ENCODE peak calls at places on chromosomes 7 and 10, in eight cellular contexts. One of them, this sample, is unnamed.

GRCh38 chr7:55339033-55339995 is 25.8 kb upstream of the LANCL2 start:
- DNase-seq in cardiac fibroblast: no peak
- DNase-seq in choroid plexus epithelial cell: no peak
- DNase-seq in mesothelial cell of epicardium: no peak
- DNase-seq in right lobe of liver: no peak
- DNase-seq in NB4: no peak
- DNase-seq in Calu3: no peak
- DNase-seq in colonic mucosa: no peak
- DNase-seq in this sample: no peak

GRCh38 chr10:15245530-15245929 is 77.0 kb upstream of the NMT2 start:
- DNase-seq in cardiac fibroblast: no peak
- DNase-seq in colonic mucosa: no peak
- DNase-seq in mesothelial cell of epicardium: no peak
- DNase-seq in choroid plexus epithelial cell: peak
- DNase-seq in Calu3: no peak
- DNase-seq in right lobe of liver: no peak
- DNase-seq in NB4: peak
- DNase-seq in this sample: no peak

GRCh38 chr7:107035446-107035845 is 9.1 kb upstream of the PRKAR2B start:
- DNase-seq in NB4: peak
- DNase-seq in mesothelial cell of epicardium: no peak
- DNase-seq in right lobe of liver: no peak
- DNase-seq in colonic mucosa: no peak
- DNase-seq in Calu3: no peak
- DNase-seq in choroid plexus epithelial cell: peak
- DNase-seq in cardiac fibroblast: peak
- DNase-seq in this sample: peak

GRCh38 chr7:55903985-55904759 is 16.9 kb downstream of the ZNF713 start:
- DNase-seq in right lobe of liver: no peak
- DNase-seq in mesothelial cell of epicardium: no peak
- DNase-seq in Calu3: no peak
- DNase-seq in cardiac fibroblast: no peak
- DNase-seq in colonic mucosa: no peak
- DNase-seq in NB4: no peak
- DNase-seq in choroid plexus epithelial cell: no peak
- DNase-seq in this sample: no peak

GRCh38 chr7:132099163-132099562 is 477.1 kb downstream of the PLXNA4 start:
- DNase-seq in choroid plexus epithelial cell: no peak
- DNase-seq in mesothelial cell of epicardium: no peak
- DNase-seq in colonic mucosa: no peak
- DNase-seq in right lobe of liver: no peak
- DNase-seq in Calu3: no peak
- DNase-seq in NB4: no peak
- DNase-seq in cardiac fibroblast: no peak
- DNase-seq in this sample: no peak

GRCh38 chr10:132511092-132511491 is 26.5 kb upstream of the INPP5A start:
- DNase-seq in Calu3: no peak
- DNase-seq in right lobe of liver: no peak
- DNase-seq in cardiac fibroblast: no peak
- DNase-seq in NB4: no peak
- DNase-seq in mesothelial cell of epicardium: no peak
- DNase-seq in colonic mucosa: no peak
- DNase-seq in choroid plexus epithelial cell: no peak
- DNase-seq in this sample: no peak

GRCh38 chr10:48199580-48200377 is 74.7 kb downstream of the FRMPD2 start:
- DNase-seq in right lobe of liver: no peak
- DNase-seq in cardiac fibroblast: peak
- DNase-seq in mesothelial cell of epicardium: no peak
- DNase-seq in choroid plexus epithelial cell: peak
- DNase-seq in NB4: peak
- DNase-seq in colonic mucosa: no peak
- DNase-seq in Calu3: no peak
- DNase-seq in this sample: peak

GRCh38 chr10:127974911-127975310 is 68.0 kb downstream of the PTPRE start:
- DNase-seq in NB4: no peak
- DNase-seq in colonic mucosa: no peak
- DNase-seq in choroid plexus epithelial cell: no peak
- DNase-seq in Calu3: no peak
- DNase-seq in right lobe of liver: no peak
- DNase-seq in cardiac fibroblast: no peak
- DNase-seq in mesothelial cell of epicardium: no peak
- DNase-seq in this sample: no peak

GRCh38 chr10:62978417-62978955 is 154.6 kb upstream of the NRBF2 start:
- DNase-seq in cardiac fibroblast: no peak
- DNase-seq in NB4: peak
- DNase-seq in Calu3: no peak
- DNase-seq in choroid plexus epithelial cell: no peak
- DNase-seq in mesothelial cell of epicardium: no peak
- DNase-seq in right lobe of liver: no peak
- DNase-seq in colonic mucosa: no peak
- DNase-seq in this sample: no peak

GRCh38 chr10:102621418-102622325 is 22.6 kb upstream of the TRIM8 start:
- DNase-seq in choroid plexus epithelial cell: no peak
- DNase-seq in mesothelial cell of epicardium: no peak
- DNase-seq in cardiac fibroblast: no peak
- DNase-seq in NB4: no peak
- DNase-seq in colonic mucosa: no peak
- DNase-seq in Calu3: no peak
- DNase-seq in right lobe of liver: no peak
- DNase-seq in this sample: no peak

GRCh38 chr7:27110163-27110976 is 7.9 kb upstream of the HOXA2 start:
- DNase-seq in NB4: no peak
- DNase-seq in right lobe of liver: no peak
- DNase-seq in choroid plexus epithelial cell: no peak
- DNase-seq in colonic mucosa: peak
- DNase-seq in Calu3: no peak
- DNase-seq in cardiac fibroblast: no peak
- DNase-seq in mesothelial cell of epicardium: peak
- DNase-seq in this sample: no peak

GRCh38 chr10:112687647-112688046 is 240.6 kb downstream of the VTI1A start:
- DNase-seq in cardiac fibroblast: peak
- DNase-seq in Calu3: no peak
- DNase-seq in mesothelial cell of epicardium: no peak
- DNase-seq in right lobe of liver: no peak
- DNase-seq in choroid plexus epithelial cell: peak
- DNase-seq in colonic mucosa: no peak
- DNase-seq in NB4: peak
- DNase-seq in this sample: peak

GRCh38 chr7:140726304-140726703 is 29.8 kb downstream of the NDUFB2 start:
- DNase-seq in Calu3: no peak
- DNase-seq in colonic mucosa: no peak
- DNase-seq in cardiac fibroblast: peak
- DNase-seq in NB4: peak
- DNase-seq in choroid plexus epithelial cell: peak
- DNase-seq in mesothelial cell of epicardium: no peak
- DNase-seq in right lobe of liver: no peak
- DNase-seq in this sample: peak

GRCh38 chr7:613442-614140 is 93.9 kb upstream of the PDGFA start:
- DNase-seq in choroid plexus epithelial cell: no peak
- DNase-seq in NB4: no peak
- DNase-seq in colonic mucosa: no peak
- DNase-seq in right lobe of liver: no peak
- DNase-seq in cardiac fibroblast: no peak
- DNase-seq in Calu3: no peak
- DNase-seq in mesothelial cell of epicardium: no peak
- DNase-seq in this sample: no peak

GRCh38 chr7:36084485-36085091 is 68.5 kb upstream of the EEPD1 start:
- DNase-seq in NB4: peak
- DNase-seq in cardiac fibroblast: peak
- DNase-seq in Calu3: peak
- DNase-seq in choroid plexus epithelial cell: peak
- DNase-seq in mesothelial cell of epicardium: no peak
- DNase-seq in right lobe of liver: peak
- DNase-seq in colonic mucosa: peak
- DNase-seq in this sample: peak

GRCh38 chr10:14137391-14137790 is 193.3 kb downstream of the FRMD4A start:
- DNase-seq in choroid plexus epithelial cell: no peak
- DNase-seq in mesothelial cell of epicardium: no peak
- DNase-seq in cardiac fibroblast: no peak
- DNase-seq in colonic mucosa: no peak
- DNase-seq in Calu3: no peak
- DNase-seq in right lobe of liver: no peak
- DNase-seq in NB4: no peak
- DNase-seq in this sample: no peak

GRCh38 chr7:130151591-130152269 is 53.5 kb downstream of the TMEM209 start:
- DNase-seq in NB4: peak
- DNase-seq in Calu3: no peak
- DNase-seq in cardiac fibroblast: peak
- DNase-seq in right lobe of liver: no peak
- DNase-seq in choroid plexus epithelial cell: peak
- DNase-seq in mesothelial cell of epicardium: no peak
- DNase-seq in colonic mucosa: no peak
- DNase-seq in this sample: no peak

GRCh38 chr10:78301891-78302738 is 268.5 kb downstream of the RPS24 start:
- DNase-seq in Calu3: no peak
- DNase-seq in right lobe of liver: no peak
- DNase-seq in NB4: peak
- DNase-seq in choroid plexus epithelial cell: peak
- DNase-seq in colonic mucosa: peak
- DNase-seq in cardiac fibroblast: no peak
- DNase-seq in mesothelial cell of epicardium: no peak
- DNase-seq in this sample: no peak

GRCh38 chr10:63738410-63738809 is 217.2 kb downstream of the REEP3 start:
- DNase-seq in mesothelial cell of epicardium: no peak
- DNase-seq in NB4: no peak
- DNase-seq in colonic mucosa: no peak
- DNase-seq in cardiac fibroblast: peak
- DNase-seq in right lobe of liver: peak
- DNase-seq in choroid plexus epithelial cell: peak
- DNase-seq in Calu3: peak
- DNase-seq in this sample: peak

GRCh38 chr10:34252111-34252510 is 563.0 kb downstream of the PARD3 start:
- DNase-seq in NB4: no peak
- DNase-seq in choroid plexus epithelial cell: no peak
- DNase-seq in right lobe of liver: no peak
- DNase-seq in colonic mucosa: no peak
- DNase-seq in Calu3: peak
- DNase-seq in cardiac fibroblast: no peak
- DNase-seq in mesothelial cell of epicardium: no peak
- DNase-seq in this sample: no peak
- TF ChIP-seq CTCF in NB4: no peak
- TF ChIP-seq CTCF in choroid plexus epithelial cell: no peak
- TF ChIP-seq CTCF in right lobe of liver: no peak
- TF ChIP-seq CTCF in colonic mucosa: no peak
- TF ChIP-seq CTCF in Calu3: no peak
- TF ChIP-seq CTCF in cardiac fibroblast: no peak
- TF ChIP-seq CTCF in mesothelial cell of epicardium: no peak
- TF ChIP-seq CTCF in this sample: no peak

GRCh38 chr7:142787783-142788182 is 17.0 kb downstream of the PRSS2 start:
- DNase-seq in colonic mucosa: no peak
- DNase-seq in NB4: no peak
- DNase-seq in mesothelial cell of epicardium: no peak
- DNase-seq in cardiac fibroblast: no peak
- DNase-seq in right lobe of liver: no peak
- DNase-seq in Calu3: no peak
- DNase-seq in choroid plexus epithelial cell: no peak
- DNase-seq in this sample: no peak

GRCh38 chr7:142782922-142783900 is 12.4 kb downstream of the PRSS2 start:
- DNase-seq in cardiac fibroblast: peak
- DNase-seq in NB4: peak
- DNase-seq in Calu3: peak
- DNase-seq in right lobe of liver: peak
- DNase-seq in colonic mucosa: peak
- DNase-seq in mesothelial cell of epicardium: peak
- DNase-seq in choroid plexus epithelial cell: peak
- DNase-seq in this sample: peak

GRCh38 chr7:142787034-142787768 is 16.4 kb downstream of the PRSS2 start:
- DNase-seq in right lobe of liver: no peak
- DNase-seq in cardiac fibroblast: no peak
- DNase-seq in Calu3: no peak
- DNase-seq in NB4: no peak
- DNase-seq in colonic mucosa: no peak
- DNase-seq in choroid plexus epithelial cell: no peak
- DNase-seq in mesothelial cell of epicardium: no peak
- DNase-seq in this sample: no peak

GRCh38 chr7:142785841-142786250 is 15.1 kb downstream of the PRSS2 start:
- DNase-seq in mesothelial cell of epicardium: no peak
- DNase-seq in right lobe of liver: no peak
- DNase-seq in choroid plexus epithelial cell: no peak
- DNase-seq in NB4: no peak
- DNase-seq in Calu3: no peak
- DNase-seq in cardiac fibroblast: no peak
- DNase-seq in colonic mucosa: no peak
- DNase-seq in this sample: no peak

GRCh38 chr7:142784096-142784495 is 13.3 kb downstream of the PRSS2 start:
- DNase-seq in Calu3: peak
- DNase-seq in choroid plexus epithelial cell: no peak
- DNase-seq in colonic mucosa: no peak
- DNase-seq in mesothelial cell of epicardium: no peak
- DNase-seq in NB4: no peak
- DNase-seq in cardiac fibroblast: no peak
- DNase-seq in right lobe of liver: no peak
- DNase-seq in this sample: no peak
- TF ChIP-seq CTCF in Calu3: no peak
- TF ChIP-seq CTCF in choroid plexus epithelial cell: no peak
- TF ChIP-seq CTCF in colonic mucosa: no peak
- TF ChIP-seq CTCF in mesothelial cell of epicardium: no peak
- TF ChIP-seq CTCF in NB4: no peak
- TF ChIP-seq CTCF in cardiac fibroblast: no peak
- TF ChIP-seq CTCF in right lobe of liver: no peak
- TF ChIP-seq CTCF in this sample: no peak

DNA sequence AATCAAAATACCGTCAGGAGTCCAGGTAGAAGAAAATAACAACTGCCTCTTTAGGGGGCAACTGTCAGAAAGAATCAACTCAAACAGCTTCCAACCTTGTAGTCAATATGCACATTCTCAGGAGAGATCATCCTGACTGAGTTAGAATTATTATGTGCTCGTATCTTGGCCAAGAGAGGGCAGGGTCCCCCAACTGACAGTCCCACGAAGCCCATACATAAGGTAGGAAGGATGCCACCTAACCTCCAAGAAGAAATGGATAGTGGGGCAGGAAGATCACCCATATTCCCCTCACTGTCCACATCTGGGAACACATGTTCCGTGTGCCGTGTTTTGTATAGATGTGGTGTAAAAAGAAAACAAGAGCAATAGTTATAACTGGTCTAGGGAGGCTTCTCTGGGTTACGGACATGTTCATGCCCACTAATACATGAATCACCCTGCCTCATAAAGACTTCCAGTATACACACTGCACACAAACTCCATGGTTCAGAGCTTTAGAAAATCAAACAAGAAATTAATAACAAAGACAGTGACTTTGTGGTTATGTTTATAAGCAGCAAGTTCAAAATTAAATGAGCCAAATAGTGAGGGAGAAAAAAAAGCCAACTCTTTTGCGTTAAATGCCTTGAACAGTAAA is 295.6 kb downstream of the FGFR2 start:
- DNase-seq in colonic mucosa: no peak
- DNase-seq in mesothelial cell of epicardium: no peak
- DNase-seq in choroid plexus epithelial cell: no peak
- DNase-seq in cardiac fibroblast: no peak
- DNase-seq in NB4: no peak
- DNase-seq in right lobe of liver: no peak
- DNase-seq in Calu3: no peak
- DNase-seq in this sample: no peak
- TF ChIP-seq CTCF in colonic mucosa: no peak
- TF ChIP-seq CTCF in mesothelial cell of epicardium: no peak
- TF ChIP-seq CTCF in choroid plexus epithelial cell: no peak
- TF ChIP-seq CTCF in cardiac fibroblast: no peak
- TF ChIP-seq CTCF in NB4: no peak
- TF ChIP-seq CTCF in right lobe of liver: no peak
- TF ChIP-seq CTCF in Calu3: no peak
- TF ChIP-seq CTCF in this sample: no peak

GRCh38 chr7:144174613-144175012 is 8.7 kb upstream of the CTAGE4 start:
- DNase-seq in mesothelial cell of epicardium: no peak
- DNase-seq in Calu3: no peak
- DNase-seq in colonic mucosa: no peak
- DNase-seq in cardiac fibroblast: no peak
- DNase-seq in right lobe of liver: no peak
- DNase-seq in NB4: no peak
- DNase-seq in choroid plexus epithelial cell: no peak
- DNase-seq in this sample: no peak
- TF ChIP-seq CTCF in mesothelial cell of epicardium: no peak
- TF ChIP-seq CTCF in Calu3: no peak
- TF ChIP-seq CTCF in colonic mucosa: no peak
- TF ChIP-seq CTCF in cardiac fibroblast: no peak
- TF ChIP-seq CTCF in right lobe of liver: no peak
- TF ChIP-seq CTCF in NB4: no peak
- TF ChIP-seq CTCF in choroid plexus epithelial cell: no peak
- TF ChIP-seq CTCF in this sample: no peak

This sample was measured in brain microvascular endothelial cell.